ENCODE peak calls at places on chromosomes 16 and 17, in ten cellular contexts. S is psoas muscle, Y is neuronal stem cell, T is thoracic aorta, P is NCI-H1092, K is heart right ventricle, A is AG09319, C is ascending aorta, J is T-helper 2 cell, V is H9. D is an unnamed sample.

GRCh38 chr16:64215730-64216129 is 906.1 kb downstream of the CDH11 start:
- DNase-seq in V (no peak), C (no peak), S (no peak), K (no peak), A (no peak), T (no peak), J (no peak), P (no peak), Y (no peak), D (no peak)

GRCh38 chr16:53754938-53755910 is 51.3 kb downstream of the FTO start:
- DNase-seq in V (no peak), T (no peak), K (no peak), P (peak), S (peak), J (no peak), Y (no peak), C (no peak), A (no peak), D (peak)

GRCh38 chr16:85926370-85926769 is 27.4 kb downstream of the IRF8 start:
- DNase-seq in A (no peak), C (no peak), Y (no peak), K (no peak), V (no peak), J (no peak), P (no peak), T (no peak), S (no peak), D (no peak)

GRCh38 chr17:15942207-15942833 is 2.6 kb upstream of the ADORA2B start:
- DNase-seq in Y (no peak), A (no peak), S (no peak), T (no peak), V (no peak), J (no peak), P (no peak), C (no peak), K (no peak), D (no peak)

GRCh38 chr16:83940157-83940556 is 12.9 kb upstream of the OSGIN1 start:
- DNase-seq in Y (no peak), P (no peak), J (no peak), S (no peak), A (no peak), K (no peak), V (no peak), T (no peak), C (no peak), D (no peak)

GRCh38 chr16:87470332-87470731 is 22.5 kb downstream of the ZCCHC14 start:
- DNase-seq in T (no peak), C (no peak), V (no peak), J (no peak), K (no peak), P (no peak), Y (no peak), S (no peak), A (no peak), D (no peak)

GRCh38 chr17:72457712-72458111 is 336.9 kb downstream of the SOX9 start:
- DNase-seq in Y (no peak), P (no peak), K (no peak), C (no peak), V (no peak), S (no peak), J (no peak), A (no peak), T (no peak), D (no peak)

GRCh38 chr16:79009911-79010310 is 590.6 kb downstream of the MAF start:
- DNase-seq in K (no peak), A (no peak), P (no peak), V (no peak), S (no peak), C (no peak), Y (no peak), J (no peak), T (no peak), D (no peak)

GRCh38 chr16:78648517-78648916 is 549.1 kb downstream of the WWOX start:
- DNase-seq in S (no peak), K (no peak), C (no peak), J (no peak), P (no peak), T (no peak), Y (no peak), A (no peak), V (no peak), D (no peak)

GRCh38 chr16:19245326-19245925 is 40.1 kb upstream of the CLEC19A start:
- DNase-seq in C (no peak), Y (no peak), J (no peak), T (no peak), S (no peak), P (peak), V (no peak), K (no peak), A (no peak), D (peak)

GRCh38 chr17:39402279-39402889 is 958 bp upstream of the FBXL20 start:
- DNase-seq in P (peak), V (peak), S (peak), C (peak), A (peak), Y (peak), J (peak), K (peak), T (peak), D (peak)

GRCh38 chr17:32875904-32876413 is 965 bp downstream of the MYO1D start:
- DNase-seq in A (peak), V (no peak), J (no peak), P (no peak), S (no peak), C (no peak), Y (no peak), K (no peak), T (no peak), D (no peak)

GRCh38 chr17:6713130-6713917 is at the start of gene SLC13A5:
- DNase-seq in P (no peak), J (no peak), T (no peak), A (no peak), K (peak), C (no peak), Y (peak), V (peak), S (peak), D (no peak)

GRCh38 chr17:46262271-46262670 is 32.7 kb upstream of the LRRC37A start:
- DNase-seq in Y (no peak), C (no peak), K (no peak), A (no peak), V (peak), P (no peak), S (no peak), J (no peak), T (no peak), D (no peak)

GRCh38 chr17:22507823-22508222 is 815.5 kb downstream of the KCNJ18 start:
- DNase-seq in C (no peak), J (no peak), T (no peak), A (no peak), V (no peak), P (no peak), S (no peak), K (no peak), Y (no peak), D (no peak)

GRCh38 chr17:64411999-64412771 is 21.5 kb upstream of the PECAM1 start:
- DNase-seq in T (no peak), K (peak), C (no peak), V (peak), J (no peak), A (no peak), S (peak), Y (peak), P (peak), D (peak)

GRCh38 chr17:75394332-75394918 is 11.1 kb downstream of the GRB2 start:
- DNase-seq in J (no peak), V (no peak), S (no peak), C (no peak), K (no peak), A (no peak), P (no peak), Y (no peak), T (no peak), D (no peak)